ENCODE peak calls at places on chromosomes 5 and 9, in four cellular contexts. V, U, F and D are unnamed samples.

GRCh38 chr9:130187523-130187846 is 15.3 kb downstream of the NCS1 start:
- DNase-seq in V (no peak), U (no peak), F (no peak), D (no peak)

GRCh38 chr5:176716320-176716719 is 69.0 kb downstream of the TSPAN17 start:
- DNase-seq in U (no peak), F (peak), V (peak), D (peak)

GRCh38 chr9:130940693-130941576 is 1.9 kb upstream of the FIBCD1 start:
- DNase-seq in V (peak), F (peak), U (no peak), D (no peak)

GRCh38 chr5:60945760-60946253 is 802 bp downstream of the NDUFAF2 start:
- DNase-seq in U (no peak), F (peak), V (peak), D (peak)

GRCh38 chr5:176818391-176819098 is 8.2 kb downstream of the UNC5A start:
- DNase-seq in F (no peak), U (no peak), V (peak), D (no peak)

GRCh38 chr9:121708768-121709488 is 57.5 kb downstream of the DAB2IP start:
- DNase-seq in V (no peak), U (no peak), F (no peak), D (no peak)

GRCh38 chr5:75622564-75622963 is 11.3 kb downstream of the ANKDD1B start:
- DNase-seq in U (no peak), V (no peak), F (peak), D (no peak)

GRCh38 chr9:136848393-136849037 is 694 bp upstream of the PHPT1 start:
- DNase-seq in U (no peak), V (peak), F (no peak), D (peak)

GRCh38 chr5:14201325-14202061 is 58.4 kb downstream of the TRIO start:
- DNase-seq in U (no peak), V (no peak), F (peak), D (no peak)

GRCh38 chr5:53884411-53884810 is 324.0 kb downstream of the NDUFS4 start:
- DNase-seq in V (no peak), U (no peak), F (no peak), D (no peak)

GRCh38 chr9:97958812-97959511 is 21.0 kb upstream of the HEMGN start:
- DNase-seq in V (no peak), U (no peak), F (peak), D (peak)

GRCh38 chr5:150073086-150073625 is 13.2 kb downstream of the CSF1R start:
- DNase-seq in V (no peak), U (no peak), F (no peak), D (no peak)

GRCh38 chr5:54148062-54148461 is 162.3 kb downstream of the ARL15 start:
- DNase-seq in F (no peak), V (no peak), U (no peak), D (peak)

GRCh38 chr5:139835656-139836055 is 40.0 kb downstream of the PSD2 start:
- DNase-seq in V (no peak), F (no peak), U (no peak), D (no peak)

GRCh38 chr5:93299596-93300308 is 281.3 kb downstream of the NR2F1-AS1 start:
- DNase-seq in V (no peak), F (peak), U (no peak), D (no peak)

GRCh38 chr9:133882849-133883248 is 109.3 kb downstream of the VAV2 start:
- DNase-seq in U (no peak), V (no peak), F (no peak), D (no peak)

GRCh38 chr5:1466631-1467265 is 21.5 kb upstream of the SLC6A3 start:
- DNase-seq in U (no peak), F (no peak), V (no peak), D (no peak)

GRCh38 chr9:104927912-104928740 is at the start of gene ABCA1:
- DNase-seq in U (no peak), V (peak), F (peak), D (peak)

GRCh38 chr9:133869674-133870419 is 122.3 kb downstream of the VAV2 start:
- DNase-seq in F (peak), U (no peak), V (no peak), D (no peak)

GRCh38 chr9:91177661-91178280 is 183.9 kb downstream of the AUH start:
- DNase-seq in U (no peak), F (peak), V (no peak), D (no peak)

GRCh38 chr5:8908055-8908683 is 637.7 kb downstream of the SEMA5A start:
- DNase-seq in V (peak), U (peak), F (peak), D (no peak)

GRCh38 chr9:104503963-104504362 is at the start of gene OR13F1:
- DNase-seq in U (no peak), F (no peak), V (no peak), D (no peak)

GRCh38 chr5:77210091-77211012 is at the start of gene PDE8B:
- DNase-seq in V (no peak), U (no peak), F (no peak), D (peak)

GRCh38 chr9:120445974-120446373 is 134.0 kb downstream of the CDK5RAP2 start:
- DNase-seq in V (peak), F (no peak), U (no peak), D (no peak)

GRCh38 chr5:53253421-53253871 is 143.9 kb upstream of the MOCS2 start:
- DNase-seq in V (no peak), U (no peak), F (peak), D (peak)

GRCh38 chr5:97542469-97542868 is 359.4 kb upstream of the RIOK2 start:
- DNase-seq in V (no peak), F (no peak), U (no peak), D (no peak)

GRCh38 chr9:127506117-127506813 is 55.0 kb downstream of the LRSAM1 start:
- DNase-seq in U (no peak), F (no peak), V (no peak), D (no peak)

DNA sequence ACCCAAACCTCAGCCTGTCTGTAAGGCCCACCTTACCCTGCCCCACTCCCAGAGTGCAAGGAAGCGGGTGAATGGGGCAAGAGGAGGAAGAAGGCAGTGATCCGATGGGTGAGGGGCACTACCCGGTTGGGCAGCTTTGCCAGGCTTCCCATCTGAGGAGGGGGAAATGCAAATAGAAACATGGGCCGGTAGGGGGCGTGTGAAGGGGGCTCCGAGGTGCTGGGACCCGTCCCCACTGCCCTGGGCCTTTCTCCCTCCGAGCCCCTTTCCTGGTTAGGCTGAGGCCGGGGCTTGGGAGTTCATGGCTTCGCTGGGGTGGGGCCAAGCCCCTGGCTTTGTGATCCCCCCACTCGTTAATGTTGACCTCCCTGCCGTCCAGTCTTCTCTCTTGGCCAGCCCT is 23.6 kb upstream of the MYORG start:
- DNase-seq in F (no peak), U (no peak), V (no peak), D (no peak)
- TF ChIP-seq CTCF in F (peak), U (no peak), V (no peak), D (peak)

DNA sequence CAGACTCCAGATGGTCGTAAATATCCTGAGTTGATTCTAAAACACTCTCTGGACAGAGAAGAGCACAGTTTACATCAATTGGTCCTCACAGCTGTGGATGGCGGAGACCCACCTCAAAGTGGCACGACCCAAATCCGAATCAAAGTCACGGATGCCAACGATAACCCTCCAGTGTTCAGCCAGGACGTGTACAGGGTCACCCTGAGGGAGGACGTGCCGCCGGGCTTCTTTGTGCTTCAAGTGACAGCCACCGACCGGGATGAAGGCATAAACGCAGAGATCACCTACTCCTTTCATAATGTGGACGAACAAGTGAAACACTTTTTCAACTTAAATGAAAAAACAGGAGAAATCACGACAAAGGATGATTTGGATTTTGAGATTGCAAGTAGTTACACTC is 891 bp downstream of the PCDHGB2 start:
- DNase-seq in F (no peak), U (no peak), V (no peak), D (no peak)
- H3K4me3 ChIP-seq in F (no peak), U (no peak), V (no peak), D (no peak)

GRCh38 chr5:147169399-147169798 is 65.4 kb upstream of the STK32A start:
- DNase-seq in F (peak), U (no peak), V (no peak), D (peak)

GRCh38 chr5:147169846-147170245 is 65.0 kb upstream of the STK32A start:
- DNase-seq in V (no peak), U (no peak), F (no peak), D (no peak)

GRCh38 chr5:147168578-147169327 is 66.1 kb upstream of the STK32A start:
- DNase-seq in U (no peak), V (no peak), F (peak), D (peak)

GRCh38 chr5:147167529-147167928 is 67.3 kb upstream of the STK32A start:
- DNase-seq in V (no peak), U (no peak), F (peak), D (no peak)

DNA sequence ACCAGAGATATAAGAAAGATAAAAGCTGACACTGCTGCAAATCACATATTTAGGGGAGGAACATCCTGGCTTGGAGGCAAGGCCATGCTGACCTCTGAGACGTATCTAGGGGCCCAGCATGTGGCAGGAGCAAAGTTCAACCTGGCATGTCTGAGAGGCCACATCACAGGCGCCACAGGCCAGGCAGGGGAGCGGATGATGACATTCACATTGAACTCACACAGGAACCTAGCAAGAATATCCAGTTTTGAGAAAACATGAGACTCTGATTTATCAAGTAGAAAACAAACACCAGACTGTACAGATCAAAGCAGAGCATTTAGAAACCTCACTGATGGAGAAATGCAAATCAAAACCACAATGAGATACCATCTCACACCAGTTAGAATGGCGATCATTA is 64.2 kb upstream of the STK32A start:
- DNase-seq in V (no peak), F (peak), U (no peak), D (no peak)
- TF ChIP-seq CTCF in V (no peak), F (no peak), U (no peak), D (no peak)

GRCh38 chr9:19470567-19470966 is 61.8 kb downstream of the ACER2 start:
- DNase-seq in U (no peak), F (peak), V (no peak), D (no peak)

GRCh38 chr9:19471737-19472648 is 63.2 kb downstream of the ACER2 start:
- DNase-seq in U (no peak), F (peak), V (peak), D (peak)

GRCh38 chr9:19466268-19466639 is 57.4 kb downstream of the ACER2 start:
- DNase-seq in F (no peak), V (no peak), U (no peak), D (no peak)

GRCh38 chr9:19473605-19474004 is 64.8 kb downstream of the ACER2 start:
- DNase-seq in V (no peak), U (no peak), F (no peak), D (no peak)

DNA sequence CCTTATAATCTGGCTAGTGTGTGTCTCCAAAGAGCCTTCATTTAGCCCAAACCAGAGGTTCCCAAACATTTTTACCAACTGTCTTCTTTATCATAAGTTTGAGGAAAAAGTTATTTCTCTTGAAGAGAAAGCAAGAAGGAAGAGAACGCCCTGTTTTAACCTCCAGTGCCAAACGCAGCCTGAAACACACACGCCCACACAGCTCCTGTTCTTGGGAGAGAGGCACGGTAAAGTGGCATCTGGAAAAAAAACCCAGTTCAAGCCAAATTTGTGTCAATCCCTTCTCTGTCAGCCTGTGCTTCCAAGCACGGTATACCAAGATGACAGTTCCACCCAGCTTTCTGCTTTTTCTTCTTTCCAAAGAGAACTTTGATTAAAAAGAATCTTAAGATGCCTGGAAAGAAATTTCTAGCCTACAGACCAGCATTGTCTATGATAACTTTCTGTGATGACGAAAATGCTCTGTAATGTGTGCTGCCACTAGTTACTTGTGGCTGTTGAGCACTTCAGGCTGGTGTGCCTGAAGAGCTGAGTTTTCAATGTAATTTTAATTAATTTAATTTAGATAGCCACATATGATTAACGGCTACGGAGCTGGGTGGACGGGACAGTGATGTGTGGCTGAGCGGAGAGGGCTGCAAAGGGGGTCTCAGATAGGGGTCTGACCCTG is 62.3 kb downstream of the ACER2 start:
- DNase-seq in V (no peak), U (no peak), F (no peak), D (no peak)
- H3K4me3 ChIP-seq in V (no peak), U (no peak), F (no peak), D (no peak)

DNA sequence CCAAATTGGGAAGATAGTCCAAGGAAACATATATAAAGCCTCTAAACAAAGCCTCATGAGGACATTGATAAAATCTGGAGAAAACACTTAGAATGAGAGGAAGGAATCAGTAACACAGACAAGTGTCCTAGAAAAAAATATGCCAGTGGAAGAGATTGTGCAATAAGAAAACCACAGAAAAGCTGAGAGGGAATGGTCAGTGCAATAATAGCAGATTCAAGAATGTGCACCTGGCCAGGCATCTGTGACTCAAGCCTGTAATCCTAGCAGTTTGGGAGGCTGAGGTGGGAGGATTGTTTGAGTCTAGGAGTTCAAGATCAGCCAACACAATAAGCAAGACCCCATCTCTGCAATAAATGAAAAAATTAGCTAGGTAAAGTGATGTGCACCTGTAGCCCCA is 691.2 kb upstream of the CDH6 start:
- DNase-seq in F (peak), U (peak), V (no peak), D (peak)
- TF ChIP-seq CTCF in F (no peak), U (no peak), V (no peak), D (no peak)